ENCODE peak calls at places on chromosomes 7 and 10, in ten cellular contexts. I, S, N, W, V, C, B, M, K and E are unnamed samples.
A peak's percentile ranks its signal among the peaks of the same experiment; 100 is the strongest.

GRCh38 chr7:9091282-9091681 is 657.9 kb downstream of the NXPH1 start:
- DNase-seq in N (no peak), K (peak; percentile 34), S (no peak), V (no peak), B (no peak), I (no peak), W (no peak), C (no peak), M (no peak), E (no peak)

GRCh38 chr7:148941598-148942280 is 57.6 kb upstream of the EZH2 start:
- DNase-seq in K (peak; percentile 93), S (peak; percentile 75), C (peak; percentile 54), I (peak; percentile 54), W (peak; percentile 82), M (peak; percentile 57), V (peak; percentile 79), B (peak; percentile 64), N (peak; percentile 11), E (peak; percentile 33)

GRCh38 chr10:31961264-31961663 is 32.6 kb upstream of the ARHGAP12 start:
- DNase-seq in N (no peak), V (no peak), I (no peak), B (no peak), W (no peak), M (no peak), S (no peak), K (no peak), C (no peak), E (no peak)

GRCh38 chr7:28020302-28020940 is 160.2 kb downstream of the JAZF1 start:
- DNase-seq in N (peak; percentile 66), V (peak; percentile 85), I (peak; percentile 16), K (peak; percentile 81), C (peak; percentile 73), S (peak; percentile 60), M (peak; percentile 31), W (peak; percentile 81), B (no peak), E (peak; percentile 63)

GRCh38 chr7:21407806-21408480 is 19.9 kb upstream of the SP4 start:
- DNase-seq in W (no peak), I (no peak), B (no peak), C (no peak), V (no peak), K (no peak), M (no peak), N (no peak), S (no peak), E (no peak)

GRCh38 chr10:79118286-79119202 is 49.8 kb downstream of the ZMIZ1 start:
- DNase-seq in M (no peak), N (no peak), S (no peak), B (no peak), K (no peak), C (no peak), W (no peak), V (no peak), I (no peak), E (no peak)

GRCh38 chr10:30827531-30828120 is 198.1 kb upstream of the LYZL2 start:
- DNase-seq in V (peak; percentile 73), M (no peak), C (no peak), K (no peak), S (no peak), N (peak; percentile 19), I (no peak), B (no peak), W (no peak), E (no peak)

GRCh38 chr7:2954433-2954853 is 89.2 kb downstream of the CARD11 start:
- DNase-seq in K (peak; percentile 67), I (no peak), M (no peak), C (no peak), B (peak; percentile 70), V (no peak), S (no peak), W (no peak), N (no peak), E (no peak)

GRCh38 chr10:105585753-105586152 is 944.7 kb downstream of the SORCS3 start:
- DNase-seq in S (no peak), K (no peak), W (no peak), N (no peak), C (no peak), I (no peak), B (no peak), V (no peak), M (no peak), E (no peak)

GRCh38 chr7:128841961-128842673 is 11.9 kb downstream of the FLNC start:
- DNase-seq in C (no peak), B (peak; percentile 75), W (no peak), N (no peak), I (peak; percentile 58), K (peak; percentile 69), M (no peak), V (peak; percentile 75), S (peak; percentile 70), E (no peak)

GRCh38 chr7:55432937-55433784 is 68.0 kb downstream of the LANCL2 start:
- DNase-seq in W (peak; percentile 42), V (peak; percentile 55), S (no peak), K (peak; percentile 39), M (no peak), C (no peak), I (no peak), B (no peak), N (no peak), E (no peak)

GRCh38 chr10:24344279-24344678 is 135.3 kb downstream of the KIAA1217 start:
- DNase-seq in W (no peak), I (no peak), M (no peak), C (no peak), N (no peak), V (peak; percentile 89), K (peak; percentile 8), B (no peak), S (no peak), E (no peak)

GRCh38 chr7:25454562-25455031 is 226.3 kb upstream of the NPVF start:
- DNase-seq in N (no peak), K (no peak), M (no peak), C (no peak), W (no peak), I (no peak), V (peak; percentile 31), B (no peak), S (no peak), E (no peak)

GRCh38 chr10:69421611-69422308 is 5.0 kb upstream of the TACR2 start:
- DNase-seq in I (no peak), C (peak; percentile 83), B (peak; percentile 24), W (no peak), V (peak; percentile 32), N (no peak), S (no peak), K (peak; percentile 53), M (no peak), E (no peak)

GRCh38 chr7:2734761-2735571 is 47.0 kb downstream of the AMZ1 start:
- DNase-seq in B (no peak), S (no peak), V (no peak), K (peak; percentile 98), I (no peak), N (no peak), W (no peak), M (no peak), C (peak; percentile 53), E (no peak)

GRCh38 chr7:140475747-140476333 is 3.5 kb downstream of the MKRN1 start:
- DNase-seq in V (peak; percentile 66), N (no peak), M (no peak), I (peak; percentile 37), W (no peak), S (peak; percentile 30), C (no peak), B (no peak), K (peak; percentile 61), E (no peak)

GRCh38 chr10:46549171-46550075 is 7.0 kb downstream of the GPRIN2 start:
- DNase-seq in K (no peak), M (peak; percentile 10), W (no peak), C (peak; percentile 41), I (no peak), N (no peak), S (no peak), V (no peak), B (no peak), E (no peak)

GRCh38 chr7:16114633-16115032 is 306.7 kb downstream of the CRPPA start:
- DNase-seq in M (no peak), I (no peak), N (no peak), W (peak; percentile 17), C (no peak), S (no peak), B (no peak), K (peak; percentile 31), V (peak; percentile 48), E (no peak)

GRCh38 chr10:5594271-5595036 is 69.7 kb downstream of the CALML3 start:
- DNase-seq in C (no peak), B (no peak), S (no peak), M (no peak), V (peak; percentile 71), W (no peak), K (no peak), N (no peak), I (no peak), E (no peak)